ENCODE peak calls at places on chromosomes 11 and 22, in seven cellular contexts. One of them, this sample, is unnamed.

GRCh38 chr11:94151311-94151710 is 22.7 kb downstream of the PANX1 start:
- DNase-seq in WERI-Rb-1: no peak
- DNase-seq in left ventricle myocardium inferior: no peak
- DNase-seq in fibroblast of lung: peak; percentile 50
- DNase-seq in pancreas: no peak
- DNase-seq in heart left ventricle: no peak
- DNase-seq in psoas muscle: no peak
- DNase-seq in this sample: no peak

GRCh38 chr22:37383342-37383741 is 43.9 kb downstream of the ELFN2 start:
- DNase-seq in WERI-Rb-1: no peak
- DNase-seq in left ventricle myocardium inferior: no peak
- DNase-seq in fibroblast of lung: no peak
- DNase-seq in heart left ventricle: no peak
- DNase-seq in psoas muscle: no peak
- DNase-seq in pancreas: no peak
- DNase-seq in this sample: peak; percentile 89

GRCh38 chr11:112748713-112749481 is 212.3 kb upstream of the NCAM1 start:
- DNase-seq in fibroblast of lung: no peak
- DNase-seq in WERI-Rb-1: peak; percentile 59
- DNase-seq in heart left ventricle: peak; percentile 33
- DNase-seq in pancreas: no peak
- DNase-seq in psoas muscle: no peak
- DNase-seq in left ventricle myocardium inferior: no peak
- DNase-seq in this sample: peak; percentile 52

GRCh38 chr22:31944700-31945477 is 554 bp downstream of the YWHAH start:
- DNase-seq in pancreas: peak; percentile 82
- DNase-seq in left ventricle myocardium inferior: peak; percentile 65
- DNase-seq in heart left ventricle: peak; percentile 78
- DNase-seq in WERI-Rb-1: peak; percentile 32
- DNase-seq in psoas muscle: peak; percentile 66
- DNase-seq in fibroblast of lung: no peak
- DNase-seq in this sample: peak; percentile 41

GRCh38 chr22:41334215-41334614 is 32.9 kb downstream of the ZC3H7B start:
- DNase-seq in fibroblast of lung: no peak
- DNase-seq in heart left ventricle: peak; percentile 54
- DNase-seq in WERI-Rb-1: no peak
- DNase-seq in left ventricle myocardium inferior: no peak
- DNase-seq in psoas muscle: peak; percentile 37
- DNase-seq in pancreas: no peak
- DNase-seq in this sample: no peak

GRCh38 chr22:36156515-36157419 is 3.8 kb downstream of the APOL3 start:
- DNase-seq in left ventricle myocardium inferior: peak; percentile 88
- DNase-seq in heart left ventricle: peak; percentile 93
- DNase-seq in fibroblast of lung: peak; percentile 75
- DNase-seq in psoas muscle: peak; percentile 90
- DNase-seq in WERI-Rb-1: no peak
- DNase-seq in pancreas: no peak
- DNase-seq in this sample: peak; percentile 28

GRCh38 chr11:60315866-60316265 is 11.2 kb upstream of the MS4A6E start:
- DNase-seq in fibroblast of lung: peak; percentile 2
- DNase-seq in psoas muscle: no peak
- DNase-seq in WERI-Rb-1: no peak
- DNase-seq in left ventricle myocardium inferior: no peak
- DNase-seq in pancreas: no peak
- DNase-seq in heart left ventricle: no peak
- DNase-seq in this sample: no peak

GRCh38 chr11:35035894-35036408 is 103.0 kb upstream of the CD44 start:
- DNase-seq in heart left ventricle: no peak
- DNase-seq in left ventricle myocardium inferior: no peak
- DNase-seq in fibroblast of lung: peak; percentile 98
- DNase-seq in pancreas: no peak
- DNase-seq in psoas muscle: no peak
- DNase-seq in WERI-Rb-1: no peak
- DNase-seq in this sample: no peak

GRCh38 chr11:93279911-93280347 is 50.6 kb upstream of the DEUP1 start:
- DNase-seq in fibroblast of lung: no peak
- DNase-seq in WERI-Rb-1: peak; percentile 48
- DNase-seq in heart left ventricle: no peak
- DNase-seq in pancreas: no peak
- DNase-seq in left ventricle myocardium inferior: no peak
- DNase-seq in psoas muscle: no peak
- DNase-seq in this sample: no peak

GRCh38 chr22:46061431-46062231 is 84.7 kb upstream of the WNT7B start:
- DNase-seq in heart left ventricle: peak; percentile 35
- DNase-seq in left ventricle myocardium inferior: peak; percentile 22
- DNase-seq in psoas muscle: no peak
- DNase-seq in pancreas: peak; percentile 62
- DNase-seq in fibroblast of lung: no peak
- DNase-seq in WERI-Rb-1: no peak
- DNase-seq in this sample: no peak

GRCh38 chr11:102456381-102456780 is 3.8 kb upstream of the TMEM123 start:
- DNase-seq in fibroblast of lung: no peak
- DNase-seq in pancreas: no peak
- DNase-seq in heart left ventricle: no peak
- DNase-seq in WERI-Rb-1: no peak
- DNase-seq in left ventricle myocardium inferior: no peak
- DNase-seq in psoas muscle: no peak
- DNase-seq in this sample: no peak

GRCh38 chr22:44822479-44822878 is 70.1 kb downstream of the ARHGAP8 start:
- DNase-seq in heart left ventricle: no peak
- DNase-seq in pancreas: no peak
- DNase-seq in left ventricle myocardium inferior: no peak
- DNase-seq in psoas muscle: no peak
- DNase-seq in fibroblast of lung: no peak
- DNase-seq in WERI-Rb-1: no peak
- DNase-seq in this sample: no peak

GRCh38 chr11:64854534-64855502 is 10.4 kb upstream of the CDC42BPG start:
- DNase-seq in heart left ventricle: peak; percentile 86
- DNase-seq in WERI-Rb-1: no peak
- DNase-seq in fibroblast of lung: peak; percentile 93
- DNase-seq in left ventricle myocardium inferior: peak; percentile 79
- DNase-seq in psoas muscle: peak; percentile 93
- DNase-seq in pancreas: no peak
- DNase-seq in this sample: peak; percentile 62

GRCh38 chr22:21646608-21647590 is 4.8 kb downstream of the SDF2L1 start:
- DNase-seq in psoas muscle: peak; percentile 69
- DNase-seq in heart left ventricle: peak; percentile 78
- DNase-seq in pancreas: peak; percentile 69
- DNase-seq in left ventricle myocardium inferior: peak; percentile 67
- DNase-seq in fibroblast of lung: peak; percentile 55
- DNase-seq in WERI-Rb-1: peak; percentile 81
- DNase-seq in this sample: peak; percentile 80

GRCh38 chr22:40654522-40655167 is 18.1 kb upstream of the MRTFA start:
- DNase-seq in left ventricle myocardium inferior: peak; percentile 68
- DNase-seq in WERI-Rb-1: peak; percentile 45
- DNase-seq in pancreas: no peak
- DNase-seq in heart left ventricle: peak; percentile 73
- DNase-seq in fibroblast of lung: peak; percentile 84
- DNase-seq in psoas muscle: peak; percentile 66
- DNase-seq in this sample: peak; percentile 74

GRCh38 chr11:73318501-73319011 is 10.5 kb downstream of the ARHGEF17 start:
- DNase-seq in WERI-Rb-1: no peak
- DNase-seq in psoas muscle: no peak
- DNase-seq in left ventricle myocardium inferior: no peak
- DNase-seq in pancreas: no peak
- DNase-seq in fibroblast of lung: no peak
- DNase-seq in heart left ventricle: no peak
- DNase-seq in this sample: no peak

GRCh38 chr22:22362939-22363338 is 118.4 kb downstream of the VPREB1 start:
- DNase-seq in pancreas: no peak
- DNase-seq in heart left ventricle: no peak
- DNase-seq in WERI-Rb-1: no peak
- DNase-seq in psoas muscle: no peak
- DNase-seq in left ventricle myocardium inferior: no peak
- DNase-seq in fibroblast of lung: no peak
- DNase-seq in this sample: no peak

GRCh38 chr22:45964372-45964771 is 12.6 kb downstream of the WNT7B start:
- DNase-seq in WERI-Rb-1: no peak
- DNase-seq in psoas muscle: no peak
- DNase-seq in left ventricle myocardium inferior: no peak
- DNase-seq in heart left ventricle: no peak
- DNase-seq in fibroblast of lung: no peak
- DNase-seq in pancreas: no peak
- DNase-seq in this sample: no peak

GRCh38 chr11:108530426-108530825 is 32.2 kb upstream of the POGLUT3 start:
- DNase-seq in psoas muscle: no peak
- DNase-seq in left ventricle myocardium inferior: no peak
- DNase-seq in WERI-Rb-1: no peak
- DNase-seq in heart left ventricle: no peak
- DNase-seq in pancreas: no peak
- DNase-seq in fibroblast of lung: no peak
- DNase-seq in this sample: no peak

GRCh38 chr11:80873309-80873999 is 1432.6 kb upstream of the TENM4 start:
- DNase-seq in WERI-Rb-1: no peak
- DNase-seq in pancreas: no peak
- DNase-seq in psoas muscle: no peak
- DNase-seq in left ventricle myocardium inferior: no peak
- DNase-seq in fibroblast of lung: peak; percentile 51
- DNase-seq in heart left ventricle: no peak
- DNase-seq in this sample: no peak

GRCh38 chr11:50333861-50334260 is 301.2 kb downstream of the OR4C45 start:
- DNase-seq in left ventricle myocardium inferior: no peak
- DNase-seq in fibroblast of lung: no peak
- DNase-seq in WERI-Rb-1: no peak
- DNase-seq in pancreas: no peak
- DNase-seq in heart left ventricle: no peak
- DNase-seq in psoas muscle: no peak
- DNase-seq in this sample: no peak

GRCh38 chr11:28537822-28538221 is 429.6 kb downstream of the METTL15 start:
- DNase-seq in heart left ventricle: no peak
- DNase-seq in left ventricle myocardium inferior: no peak
- DNase-seq in pancreas: no peak
- DNase-seq in WERI-Rb-1: no peak
- DNase-seq in psoas muscle: no peak
- DNase-seq in fibroblast of lung: peak; percentile 21
- DNase-seq in this sample: no peak

GRCh38 chr22:37750596-37751162 is 53.8 kb downstream of the TRIOBP start:
- DNase-seq in fibroblast of lung: no peak
- DNase-seq in WERI-Rb-1: no peak
- DNase-seq in pancreas: peak; percentile 61
- DNase-seq in left ventricle myocardium inferior: no peak
- DNase-seq in heart left ventricle: no peak
- DNase-seq in psoas muscle: no peak
- DNase-seq in this sample: peak; percentile 61

GRCh38 chr11:44912270-44912987 is 38.3 kb downstream of the TP53I11 start:
- DNase-seq in pancreas: no peak
- DNase-seq in heart left ventricle: no peak
- DNase-seq in WERI-Rb-1: no peak
- DNase-seq in fibroblast of lung: no peak
- DNase-seq in psoas muscle: no peak
- DNase-seq in left ventricle myocardium inferior: peak; percentile 39
- DNase-seq in this sample: no peak

GRCh38 chr11:46119352-46120216 is 1.7 kb downstream of the PHF21A start:
- DNase-seq in pancreas: peak; percentile 64
- DNase-seq in WERI-Rb-1: peak; percentile 25
- DNase-seq in heart left ventricle: peak; percentile 67
- DNase-seq in psoas muscle: peak; percentile 48
- DNase-seq in left ventricle myocardium inferior: peak; percentile 35
- DNase-seq in fibroblast of lung: peak; percentile 77
- DNase-seq in this sample: peak; percentile 28

GRCh38 chr11:76626921-76627391 is 43.6 kb downstream of the LRRC32 start:
- DNase-seq in psoas muscle: no peak
- DNase-seq in left ventricle myocardium inferior: no peak
- DNase-seq in fibroblast of lung: peak; percentile 89
- DNase-seq in pancreas: no peak
- DNase-seq in WERI-Rb-1: no peak
- DNase-seq in heart left ventricle: no peak
- DNase-seq in this sample: no peak

GRCh38 chr11:114448749-114449484 is 9.7 kb downstream of the REXO2 start:
- DNase-seq in heart left ventricle: no peak
- DNase-seq in WERI-Rb-1: no peak
- DNase-seq in pancreas: no peak
- DNase-seq in psoas muscle: no peak
- DNase-seq in left ventricle myocardium inferior: no peak
- DNase-seq in fibroblast of lung: no peak
- DNase-seq in this sample: no peak
- H3K36me3 ChIP-seq in heart left ventricle: peaks cover 8% of the 10 kb centered on the region
- H3K36me3 ChIP-seq in WERI-Rb-1: peaks cover 9% of the 10 kb centered on the region
- H3K36me3 ChIP-seq in pancreas: peaks cover 16% of the 10 kb centered on the region
- H3K36me3 ChIP-seq in psoas muscle: peaks cover 14% of the 10 kb centered on the region
- H3K36me3 ChIP-seq in left ventricle myocardium inferior: peaks cover 64% of the 10 kb centered on the region
- H3K36me3 ChIP-seq in fibroblast of lung: peaks cover 11% of the 10 kb centered on the region
- H3K36me3 ChIP-seq in this sample: peaks cover 35% of the 10 kb centered on the region

GRCh38 chr22:50294319-50294656 is 13.2 kb downstream of the PLXNB2 start:
- DNase-seq in psoas muscle: no peak
- DNase-seq in WERI-Rb-1: no peak
- DNase-seq in pancreas: no peak
- DNase-seq in heart left ventricle: no peak
- DNase-seq in fibroblast of lung: no peak
- DNase-seq in left ventricle myocardium inferior: no peak
- DNase-seq in this sample: no peak

GRCh38 chr22:50293441-50294318 is 13.8 kb downstream of the PLXNB2 start:
- DNase-seq in psoas muscle: peak; percentile 50
- DNase-seq in left ventricle myocardium inferior: peak; percentile 78
- DNase-seq in pancreas: peak; percentile 76
- DNase-seq in heart left ventricle: peak; percentile 89
- DNase-seq in fibroblast of lung: peak; percentile 82
- DNase-seq in WERI-Rb-1: no peak
- DNase-seq in this sample: peak; percentile 62

GRCh38 chr22:50289942-50290630 is 17.4 kb downstream of the PLXNB2 start:
- DNase-seq in WERI-Rb-1: no peak
- DNase-seq in heart left ventricle: no peak
- DNase-seq in fibroblast of lung: no peak
- DNase-seq in pancreas: no peak
- DNase-seq in psoas muscle: no peak
- DNase-seq in left ventricle myocardium inferior: no peak
- DNase-seq in this sample: no peak

GRCh38 chr22:50289151-50289941 is 18.1 kb downstream of the PLXNB2 start:
- DNase-seq in fibroblast of lung: no peak
- DNase-seq in WERI-Rb-1: no peak
- DNase-seq in heart left ventricle: no peak
- DNase-seq in left ventricle myocardium inferior: no peak
- DNase-seq in pancreas: no peak
- DNase-seq in psoas muscle: no peak
- DNase-seq in this sample: no peak

GRCh38 chr22:50292643-50293440 is 14.6 kb downstream of the PLXNB2 start:
- DNase-seq in heart left ventricle: no peak
- DNase-seq in left ventricle myocardium inferior: no peak
- DNase-seq in fibroblast of lung: no peak
- DNase-seq in pancreas: no peak
- DNase-seq in WERI-Rb-1: no peak
- DNase-seq in psoas muscle: no peak
- DNase-seq in this sample: no peak
- H3K4me3 ChIP-seq in heart left ventricle: peak overlapping the region; percentile 36
- H3K4me3 ChIP-seq in left ventricle myocardium inferior: peak overlapping the region; percentile 53
- H3K4me3 ChIP-seq in fibroblast of lung: no peak overlapping the region
- H3K4me3 ChIP-seq in pancreas: no peak overlapping the region
- H3K4me3 ChIP-seq in WERI-Rb-1: no peak overlapping the region
- H3K4me3 ChIP-seq in psoas muscle: peak overlapping the region; percentile 38
- H3K4me3 ChIP-seq in this sample: no peak overlapping the region

GRCh38 chr11:66467034-66467659 is 442 bp downstream of the PELI3 start:
- DNase-seq in heart left ventricle: no peak
- DNase-seq in fibroblast of lung: peak; percentile 27
- DNase-seq in pancreas: no peak
- DNase-seq in left ventricle myocardium inferior: no peak
- DNase-seq in psoas muscle: peak; percentile 47
- DNase-seq in WERI-Rb-1: no peak
- DNase-seq in this sample: no peak
- TF ChIP-seq CTCF in heart left ventricle: peak; percentile 27
- TF ChIP-seq CTCF in fibroblast of lung: peak; percentile 16
- TF ChIP-seq CTCF in pancreas: no peak
- TF ChIP-seq CTCF in left ventricle myocardium inferior: peak; percentile 52
- TF ChIP-seq CTCF in psoas muscle: peak; percentile 35
- TF ChIP-seq CTCF in WERI-Rb-1: peak; percentile 35
- TF ChIP-seq CTCF in this sample: no peak

GRCh38 chr22:34526681-34527080 is 539.3 kb upstream of the ISX start:
- DNase-seq in heart left ventricle: no peak
- DNase-seq in left ventricle myocardium inferior: no peak
- DNase-seq in pancreas: no peak
- DNase-seq in fibroblast of lung: no peak
- DNase-seq in WERI-Rb-1: no peak
- DNase-seq in psoas muscle: no peak
- DNase-seq in this sample: no peak
- H3K36me3 ChIP-seq in heart left ventricle: no peaks in the 10 kb centered on the region
- H3K36me3 ChIP-seq in left ventricle myocardium inferior: no peaks in the 10 kb centered on the region
- H3K36me3 ChIP-seq in pancreas: no peaks in the 10 kb centered on the region
- H3K36me3 ChIP-seq in fibroblast of lung: no peaks in the 10 kb centered on the region
- H3K36me3 ChIP-seq in WERI-Rb-1: no peaks in the 10 kb centered on the region
- H3K36me3 ChIP-seq in psoas muscle: no peaks in the 10 kb centered on the region
- H3K36me3 ChIP-seq in this sample: no peaks in the 10 kb centered on the region

This sample was measured in BE2C.